ENCODE peak calls at places on chromosomes 1 and 21, in four cellular contexts. T is K562, D is GM12878, K is HepG2. Q is an unnamed sample.

GRCh38 chr1:182206628-182207239 is 145.2 kb upstream of the ZNF648 start:
- DNase-seq in T (peak; percentile 37), D (no peak), K (no peak), Q (no peak)

GRCh38 chr1:202306535-202307345 is 35.0 kb downstream of the UBE2T start:
- DNase-seq in T (no peak), D (no peak), K (no peak), Q (no peak)

GRCh38 chr1:36737767-36738166 is 255.1 kb upstream of the CSF3R start:
- DNase-seq in T (no peak), D (no peak), K (no peak), Q (no peak)

GRCh38 chr1:107964397-107965111 is 426 bp downstream of the VAV3 start:
- DNase-seq in T (no peak), D (no peak), K (no peak), Q (peak; percentile 7)

GRCh38 chr21:25790122-25790951 is 55.6 kb downstream of the GABPA start:
- DNase-seq in T (peak; percentile 41), D (no peak), K (peak; percentile 19), Q (peak; percentile 52)

GRCh38 chr1:203202431-203203245 is 16.1 kb upstream of the CHI3L1 start:
- DNase-seq in T (no peak), D (no peak), K (no peak), Q (no peak)

GRCh38 chr1:184973308-184974085 is 811 bp downstream of the NIBAN1 start:
- DNase-seq in T (peak; percentile 79), D (peak; percentile 56), K (no peak), Q (no peak)

GRCh38 chr1:212712451-212713303 is 13.0 kb upstream of the BATF3 start:
- DNase-seq in T (no peak), D (no peak), K (no peak), Q (no peak)

GRCh38 chr1:185578293-185578692 is 155.9 kb upstream of the HMCN1 start:
- DNase-seq in T (peak; percentile 14), D (no peak), K (no peak), Q (no peak)

GRCh38 chr1:14915356-14916054 is 238.0 kb upstream of the TMEM51 start:
- DNase-seq in T (peak; percentile 77), D (no peak), K (peak; percentile 39), Q (peak; percentile 84)

GRCh38 chr1:116666747-116667576 is 571 bp downstream of the IGSF3 start:
- DNase-seq in T (no peak), D (no peak), K (no peak), Q (peak; percentile 48)

GRCh38 chr1:172827841-172828240 is 168.9 kb downstream of the FASLG start:
- DNase-seq in T (no peak), D (no peak), K (no peak), Q (no peak)

GRCh38 chr1:41152622-41153044 is 89.5 kb downstream of the SCMH1 start:
- DNase-seq in T (no peak), D (no peak), K (no peak), Q (no peak)

GRCh38 chr21:25936776-25937175 is 202.0 kb downstream of the GABPA start:
- DNase-seq in T (no peak), D (no peak), K (no peak), Q (no peak)

GRCh38 chr1:229336345-229336744 is 6.5 kb downstream of the CCSAP start:
- DNase-seq in T (no peak), D (no peak), K (no peak), Q (peak; percentile 55)

GRCh38 chr1:20280906-20281305 is 9.8 kb upstream of the VWA5B1 start:
- DNase-seq in T (no peak), D (no peak), K (no peak), Q (no peak)

GRCh38 chr1:214513394-214513793 is 38.0 kb downstream of the PTPN14 start:
- DNase-seq in T (no peak), D (no peak), K (no peak), Q (no peak)

GRCh38 chr1:33094971-33095604 is 14.1 kb downstream of the AZIN2 start:
- DNase-seq in T (peak; percentile 69), D (no peak), K (peak; percentile 37), Q (peak; percentile 68)

DNA sequence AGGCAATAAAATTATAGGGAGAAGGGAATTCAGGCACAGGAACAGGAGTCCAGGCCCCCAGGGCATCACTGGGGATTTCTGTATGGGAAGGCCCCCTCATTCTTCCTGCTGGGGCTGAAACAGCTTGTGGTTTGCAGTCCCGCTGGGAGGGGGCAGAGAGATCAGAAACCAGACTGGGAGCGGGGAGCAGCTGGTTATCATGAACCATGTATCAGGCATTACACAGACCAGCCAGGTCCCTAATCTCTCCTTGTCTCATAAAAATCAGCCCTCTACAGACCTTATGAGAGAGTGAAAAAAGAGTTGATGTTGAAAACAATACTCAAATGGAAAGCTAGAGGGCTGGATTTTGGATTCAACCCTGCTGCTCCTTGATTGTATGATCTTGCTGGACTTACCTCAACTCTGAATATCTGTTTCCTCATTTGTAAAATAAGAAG is 93.4 kb upstream of the F3 start:
- DNase-seq in T (peak; percentile 82), D (no peak), K (no peak), Q (peak; percentile 61)
- TF ChIP-seq NFIC in T (peak; percentile 89), D (no peak), K (no peak), Q (no peak)

GRCh38 chr1:64823691-64824476 is 79.0 kb downstream of the RAVER2 start:
- DNase-seq in T (peak; percentile 83), D (peak; percentile 11), K (peak; percentile 69), Q (peak; percentile 64)
- TF ChIP-seq NFIC in T (peak; percentile 55), D (no peak), K (no peak), Q (peak; percentile 30)

DNA sequence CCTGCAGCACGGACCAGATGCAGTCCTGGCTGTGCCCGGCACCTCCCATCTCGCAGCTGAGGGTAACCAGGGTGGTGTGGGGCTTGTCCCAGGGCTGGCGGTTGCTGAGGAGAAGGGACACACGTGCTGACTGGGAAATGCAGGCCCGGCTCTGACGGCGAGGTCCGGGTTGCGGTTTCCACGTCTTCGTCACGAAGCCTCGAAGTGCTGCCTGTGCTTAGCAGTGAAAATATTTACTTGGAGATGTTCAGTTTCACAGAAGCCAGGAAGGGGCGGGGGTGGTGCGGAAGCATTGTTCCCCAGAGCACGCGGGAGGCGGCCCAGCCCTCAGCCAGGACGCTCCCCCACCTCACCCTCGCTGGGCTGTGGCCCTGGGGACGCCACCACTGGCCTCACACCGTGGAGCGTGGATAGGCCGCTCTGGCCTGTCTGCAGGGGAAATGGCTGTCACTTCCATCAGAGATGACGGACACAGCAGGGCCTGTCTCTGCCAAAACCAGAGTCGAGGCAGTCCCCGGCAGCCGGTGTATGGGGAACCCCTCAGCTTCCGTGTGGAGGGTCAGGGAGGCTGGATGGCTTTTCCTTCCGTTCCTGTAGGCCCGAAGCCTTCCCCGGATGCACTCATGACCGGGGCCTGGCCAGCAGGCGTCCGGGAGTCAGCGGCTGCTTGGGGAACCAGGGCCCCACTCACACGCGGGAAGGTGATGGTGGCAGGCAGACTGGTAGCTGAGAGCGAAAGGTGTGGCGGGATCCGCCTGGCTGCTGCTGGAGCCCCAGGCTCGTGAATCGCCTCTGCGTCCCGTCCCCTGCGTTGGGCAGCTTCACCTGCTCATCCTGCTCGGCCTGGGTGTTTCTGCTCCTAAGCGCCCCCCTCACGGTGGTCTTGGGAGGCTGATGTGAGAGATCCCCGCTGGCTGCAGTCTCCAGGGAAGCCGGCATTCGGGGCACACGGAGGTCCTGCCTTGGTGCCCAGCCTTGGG is 14.7 kb upstream of the POFUT2 start:
- DNase-seq in T (no peak), D (no peak), K (no peak), Q (no peak)
- TF ChIP-seq NFIC in T (no peak), D (no peak), K (no peak), Q (no peak)

GRCh38 chr21:45724345-45724961 is 80.9 kb downstream of the PCBP3 start:
- DNase-seq in T (no peak), D (no peak), K (no peak), Q (no peak)

GRCh38 chr21:45725844-45726200 is 82.3 kb downstream of the PCBP3 start:
- DNase-seq in T (no peak), D (no peak), K (no peak), Q (no peak)

GRCh38 chr21:45724994-45725843 is 81.7 kb downstream of the PCBP3 start:
- DNase-seq in T (no peak), D (no peak), K (no peak), Q (no peak)

GRCh38 chr21:45726438-45726837 is 82.9 kb downstream of the PCBP3 start:
- DNase-seq in T (no peak), D (no peak), K (no peak), Q (peak; percentile 56)

DNA sequence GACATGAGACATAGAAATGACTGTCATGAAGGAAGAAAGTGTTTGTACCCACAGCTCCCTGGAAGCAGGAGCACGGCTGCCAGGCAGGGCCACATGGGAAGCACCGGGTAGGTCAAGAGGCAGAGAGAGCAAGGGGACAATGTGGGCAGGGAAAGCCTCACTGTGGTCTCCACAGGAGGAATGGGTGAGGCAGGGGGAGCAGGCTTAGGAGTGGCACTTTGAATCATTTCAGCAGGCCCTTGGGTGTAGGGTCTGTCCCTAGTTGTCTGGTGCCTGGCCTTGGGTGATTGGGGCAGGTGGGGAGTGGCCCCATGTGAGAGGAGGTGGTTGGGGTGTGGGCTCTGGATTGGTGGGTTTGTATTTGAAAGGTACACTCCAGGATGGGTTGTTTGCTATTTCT is 83.9 kb downstream of the PCBP3 start:
- DNase-seq in T (no peak), D (no peak), K (no peak), Q (no peak)
- TF ChIP-seq NFIC in T (no peak), D (no peak), K (no peak), Q (no peak)

DNA sequence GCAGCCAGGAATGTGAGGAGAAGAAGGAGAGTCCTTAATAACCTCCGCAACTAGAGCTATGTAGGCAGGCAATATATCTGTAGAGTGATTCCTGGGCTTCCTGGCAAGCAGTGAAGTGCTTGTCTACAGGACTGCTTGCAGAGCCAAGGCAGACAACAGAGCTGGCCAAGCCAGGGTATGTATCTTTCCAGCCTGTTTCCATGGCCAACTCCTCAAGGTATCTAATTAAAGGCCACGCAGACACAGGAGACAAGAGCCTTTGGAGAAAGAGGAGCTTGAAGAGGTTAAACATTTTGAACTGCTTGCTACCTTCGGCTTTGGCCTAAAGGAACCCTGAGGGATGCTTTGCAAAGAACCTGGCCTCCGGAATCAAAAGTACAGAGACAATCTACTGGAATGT is 137.4 kb downstream of the PIGK start:
- DNase-seq in T (no peak), D (no peak), K (no peak), Q (no peak)
- TF ChIP-seq NFIC in T (no peak), D (no peak), K (no peak), Q (no peak)

GRCh38 chr1:6343506-6344405 is 49.8 kb downstream of the ACOT7 start:
- DNase-seq in T (peak; percentile 81), D (no peak), K (peak; percentile 50), Q (peak; percentile 83)
- TF ChIP-seq NFIC in T (no peak), D (no peak), K (no peak), Q (no peak)

Q was measured in SK-N-SH.